ENCODE peak calls at places on chromosomes 2 and 18, in six cellular contexts. N, Q, T, A, E and P are unnamed samples.

GRCh38 chr2:51534176-51534575 is 502.2 kb upstream of the NRXN1 start:
- DNase-seq in N (no peak), Q (no peak), T (no peak), A (no peak), E (no peak), P (no peak)

GRCh38 chr2:6352906-6353515 is 512.7 kb downstream of the CMPK2 start:
- DNase-seq in N (peak), Q (peak), T (peak), A (peak), E (peak), P (peak)

GRCh38 chr2:63862802-63863201 is 21.1 kb downstream of the UGP2 start:
- DNase-seq in N (peak), Q (no peak), T (no peak), A (peak), E (no peak), P (no peak)

GRCh38 chr18:78169487-78169886 is 810.1 kb upstream of the SALL3 start:
- DNase-seq in N (no peak), Q (no peak), T (no peak), A (no peak), E (no peak), P (no peak)

GRCh38 chr2:18413794-18414396 is 146.6 kb downstream of the RDH14 start:
- DNase-seq in N (peak), Q (no peak), T (no peak), A (peak), E (peak), P (no peak)

GRCh38 chr2:241895732-241896641 is 26.5 kb downstream of the RTP5 start:
- DNase-seq in N (peak), Q (no peak), T (peak), A (peak), E (peak), P (no peak)

GRCh38 chr18:80196528-80197320 is 50.6 kb downstream of the PARD6G start:
- DNase-seq in N (peak), Q (peak), T (no peak), A (peak), E (peak), P (no peak)

GRCh38 chr2:161546635-161547034 is 77.6 kb upstream of the SLC4A10 start:
- DNase-seq in N (no peak), Q (no peak), T (no peak), A (no peak), E (no peak), P (no peak)

GRCh38 chr2:182522930-182523541 is 96.2 kb upstream of the PDE1A start:
- DNase-seq in N (no peak), Q (no peak), T (no peak), A (no peak), E (no peak), P (no peak)

GRCh38 chr2:79876430-79876829 is 363.6 kb downstream of the CTNNA2 start:
- DNase-seq in N (peak), Q (peak), T (no peak), A (no peak), E (peak), P (no peak)

GRCh38 chr2:240425236-240425615 is 10.2 kb upstream of the GPC1 start:
- DNase-seq in N (no peak), Q (no peak), T (no peak), A (no peak), E (no peak), P (no peak)

GRCh38 chr18:46169464-46169941 is 65.3 kb downstream of the HAUS1 start:
- DNase-seq in N (peak), Q (no peak), T (no peak), A (no peak), E (peak), P (no peak)

GRCh38 chr2:238831177-238831576 is 16.7 kb upstream of the TWIST2 start:
- DNase-seq in N (no peak), Q (no peak), T (no peak), A (no peak), E (no peak), P (no peak)

GRCh38 chr18:36572135-36572856 is 256.5 kb downstream of the TPGS2 start:
- DNase-seq in N (peak), Q (peak), T (peak), A (peak), E (peak), P (no peak)

GRCh38 chr2:28567076-28567471 is 71.2 kb downstream of the PLB1 start:
- DNase-seq in N (no peak), Q (no peak), T (peak), A (no peak), E (no peak), P (no peak)

GRCh38 chr2:68251855-68252406 is 401 bp downstream of the PPP3R1 start:
- DNase-seq in N (no peak), Q (peak), T (peak), A (no peak), E (no peak), P (no peak)

GRCh38 chr18:56641714-56642331 is 3.4 kb upstream of the TXNL1 start:
- DNase-seq in N (peak), Q (no peak), T (no peak), A (no peak), E (peak), P (no peak)

GRCh38 chr2:10410001-10410671 is 38.0 kb downstream of the ODC1 start:
- DNase-seq in N (no peak), Q (no peak), T (no peak), A (no peak), E (no peak), P (no peak)

GRCh38 chr2:237200462-237200861 is 114.8 kb downstream of the COPS8 start:
- DNase-seq in N (no peak), Q (no peak), T (no peak), A (no peak), E (no peak), P (peak)

GRCh38 chr2:145199052-145199451 is 679.1 kb upstream of the ZEB2 start:
- DNase-seq in N (no peak), Q (no peak), T (no peak), A (no peak), E (no peak), P (no peak)

GRCh38 chr2:239285932-239286230 is 114.9 kb downstream of the HDAC4 start:
- DNase-seq in N (no peak), Q (no peak), T (no peak), A (no peak), E (no peak), P (no peak)

GRCh38 chr2:32632089-32632488 is 4.2 kb downstream of the TTC27 start:
- DNase-seq in N (peak), Q (no peak), T (no peak), A (no peak), E (peak), P (no peak)

GRCh38 chr2:150631236-150631603 is 143.8 kb upstream of the RND3 start:
- DNase-seq in N (no peak), Q (no peak), T (no peak), A (no peak), E (no peak), P (no peak)

GRCh38 chr2:2655451-2655850 is 324.4 kb upstream of the MYT1L start:
- DNase-seq in N (no peak), Q (no peak), T (no peak), A (no peak), E (no peak), P (no peak)

GRCh38 chr18:902179-902718 is 2.4 kb upstream of the ADCYAP1 start:
- DNase-seq in N (no peak), Q (no peak), T (no peak), A (no peak), E (peak), P (no peak)

GRCh38 chr18:57475903-57476302 is 40.7 kb downstream of the ONECUT2 start:
- DNase-seq in N (no peak), Q (no peak), T (no peak), A (no peak), E (no peak), P (no peak)

GRCh38 chr2:54720563-54720962 is 2.9 kb upstream of the EML6 start:
- DNase-seq in N (no peak), Q (no peak), T (no peak), A (no peak), E (no peak), P (no peak)
- H3K14ac ChIP-seq in N (no peak), Q (no peak), T (no peak), A (no peak), E (no peak), P (no peak)

GRCh38 chr2:35989523-35989922 is 366.1 kb upstream of the CRIM1 start:
- DNase-seq in N (no peak), Q (peak), T (peak), A (no peak), E (no peak), P (no peak)
- H3K14ac ChIP-seq in N (no peak), Q (no peak), T (no peak), A (no peak), E (no peak), P (no peak)

GRCh38 chr18:11454021-11454420 is 155.4 kb upstream of the SLC35G4 start:
- DNase-seq in N (no peak), Q (no peak), T (no peak), A (no peak), E (no peak), P (no peak)
- H3K14ac ChIP-seq in N (no peak), Q (no peak), T (no peak), A (no peak), E (no peak), P (no peak)

GRCh38 chr18:6203791-6204190 is 210.9 kb downstream of the L3MBTL4 start:
- DNase-seq in N (no peak), Q (no peak), T (no peak), A (no peak), E (no peak), P (no peak)

GRCh38 chr18:6199777-6200176 is 214.9 kb downstream of the L3MBTL4 start:
- DNase-seq in N (no peak), Q (no peak), T (no peak), A (no peak), E (no peak), P (no peak)

GRCh38 chr18:6198585-6198984 is 216.1 kb downstream of the L3MBTL4 start:
- DNase-seq in N (no peak), Q (no peak), T (no peak), A (no peak), E (no peak), P (no peak)

GRCh38 chr18:6202861-6203260 is 211.8 kb downstream of the L3MBTL4 start:
- DNase-seq in N (no peak), Q (no peak), T (no peak), A (no peak), E (no peak), P (no peak)

GRCh38 chr18:6200375-6200774 is 214.3 kb downstream of the L3MBTL4 start:
- DNase-seq in N (no peak), Q (no peak), T (no peak), A (no peak), E (no peak), P (no peak)
- H3K14ac ChIP-seq in N (no peak), Q (no peak), T (no peak), A (no peak), E (no peak), P (no peak)

DNA sequence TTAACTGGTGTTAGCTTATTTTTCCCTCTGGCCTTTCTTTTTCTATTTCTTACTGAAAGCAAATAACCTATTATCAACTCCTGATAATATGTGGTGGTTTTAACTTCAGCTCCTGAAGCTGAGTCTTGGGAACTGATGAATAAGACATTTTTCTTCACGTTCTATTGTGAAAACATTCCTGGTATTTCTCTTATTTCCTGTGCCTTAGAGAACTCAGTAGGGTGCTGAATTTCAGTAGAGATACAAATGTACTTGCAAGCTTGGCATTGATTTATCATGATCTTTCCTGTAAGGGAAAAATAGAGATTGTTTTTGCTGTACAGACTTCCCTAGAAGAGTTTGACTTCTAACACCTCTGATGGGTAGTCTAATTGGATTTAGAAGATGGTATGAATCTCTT is 52.8 kb upstream of the DCC start:
- DNase-seq in N (no peak), Q (no peak), T (no peak), A (no peak), E (no peak), P (no peak)
- H3K14ac ChIP-seq in N (no peak), Q (no peak), T (no peak), A (no peak), E (no peak), P (no peak)

GRCh38 chr2:232481322-232482140 is 6.1 kb downstream of the ECEL1 start:
- DNase-seq in N (no peak), Q (no peak), T (peak), A (no peak), E (no peak), P (no peak)
- H3K14ac ChIP-seq in N (no peak), Q (peak), T (no peak), A (no peak), E (no peak), P (no peak)

GRCh38 chr18:7987284-7987976 is 420.3 kb downstream of the PTPRM start:
- DNase-seq in N (peak), Q (no peak), T (no peak), A (no peak), E (peak), P (no peak)
- H3K14ac ChIP-seq in N (no peak), Q (no peak), T (no peak), A (no peak), E (no peak), P (no peak)

DNA sequence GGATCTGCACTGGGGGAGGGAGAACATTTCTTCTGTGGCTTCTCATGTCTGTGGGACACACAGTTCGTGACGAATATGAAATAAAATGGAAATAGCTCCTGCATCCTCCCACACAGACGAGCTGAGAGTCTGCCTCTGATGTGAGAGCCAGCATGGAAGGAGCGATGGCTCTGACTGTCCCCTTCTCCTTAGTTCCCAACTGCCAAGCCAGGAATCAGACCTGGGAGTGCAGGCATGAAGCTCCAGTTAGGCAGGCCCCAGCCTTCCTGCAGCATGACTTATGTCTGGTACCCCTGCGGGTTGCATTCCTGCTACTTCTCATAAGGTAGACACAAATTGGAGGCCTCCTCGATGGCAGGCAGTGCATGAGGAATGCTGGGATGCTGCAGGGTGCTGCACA is 56.2 kb downstream of the PRKCE start:
- DNase-seq in N (no peak), Q (no peak), T (no peak), A (no peak), E (no peak), P (no peak)
- H3K14ac ChIP-seq in N (no peak), Q (no peak), T (peak), A (no peak), E (no peak), P (no peak)

GRCh38 chr2:104043864-104044263 is 810.1 kb upstream of the POU3F3 start:
- DNase-seq in N (no peak), Q (no peak), T (no peak), A (no peak), E (no peak), P (no peak)
- H3K14ac ChIP-seq in N (no peak), Q (no peak), T (no peak), A (no peak), E (no peak), P (no peak)

GRCh38 chr2:71494091-71494490 is 40.7 kb downstream of the DYSF start:
- DNase-seq in N (no peak), Q (no peak), T (no peak), A (no peak), E (no peak), P (no peak)

GRCh38 chr2:71499691-71500090 is 46.3 kb downstream of the DYSF start:
- DNase-seq in N (no peak), Q (no peak), T (no peak), A (no peak), E (no peak), P (no peak)

GRCh38 chr2:71494523-71495155 is 41.3 kb downstream of the DYSF start:
- DNase-seq in N (no peak), Q (no peak), T (no peak), A (no peak), E (no peak), P (no peak)

GRCh38 chr2:71498261-71498701 is 44.9 kb downstream of the DYSF start:
- DNase-seq in N (peak), Q (no peak), T (no peak), A (peak), E (peak), P (no peak)

DNA sequence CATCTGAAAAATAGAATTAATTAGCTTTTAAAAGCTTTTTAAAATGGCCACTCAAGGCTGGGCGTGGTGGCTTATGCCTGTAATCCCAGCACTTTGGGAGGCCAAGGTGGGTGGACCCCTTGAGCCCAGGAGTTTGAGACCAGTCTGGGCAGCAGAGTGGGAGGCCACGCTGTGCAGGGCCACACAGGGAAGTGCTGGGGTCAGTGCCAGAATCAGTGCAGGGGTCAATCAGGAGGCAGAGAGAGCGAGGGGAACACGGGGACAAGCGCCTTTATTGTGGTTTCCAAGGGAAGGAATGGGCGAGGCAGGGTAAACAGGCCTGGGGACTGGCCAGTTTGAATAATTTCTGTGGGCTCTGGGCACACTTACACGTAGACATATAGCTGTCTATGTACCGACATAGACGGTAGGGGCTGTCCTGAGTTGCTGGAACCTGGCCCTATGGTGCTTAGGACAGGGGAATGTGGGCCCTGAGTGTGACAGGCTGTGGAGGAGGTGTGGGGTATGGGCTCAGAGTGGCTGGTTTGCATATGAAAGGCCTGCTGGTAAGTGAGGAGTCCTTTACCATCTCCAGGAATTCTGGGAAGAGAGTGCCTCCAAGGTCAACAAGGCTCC is 42.9 kb downstream of the DYSF start:
- DNase-seq in N (no peak), Q (no peak), T (peak), A (no peak), E (no peak), P (no peak)
- H3K14ac ChIP-seq in N (no peak), Q (no peak), T (no peak), A (no peak), E (no peak), P (no peak)